ENCODE peak calls at places on chromosomes 3 and 15, in four cellular contexts. L is K562, Q is heart left ventricle, S is neural crest cell. N is an unnamed sample.

GRCh38 chr15:96353378-96353930 is 23.0 kb downstream of the NR2F2 start:
- DNase-seq in L (no peak), Q (no peak), S (no peak), N (no peak)

GRCh38 chr3:107578523-107578922 is 55.8 kb downstream of the BBX start:
- DNase-seq in L (no peak), Q (no peak), S (no peak), N (no peak)

GRCh38 chr3:15405448-15406050 is 21.8 kb downstream of the METTL6 start:
- DNase-seq in L (peak), Q (no peak), S (no peak), N (no peak)

GRCh38 chr15:80699981-80700380 is 4.9 kb downstream of the ABHD17C start:
- DNase-seq in L (no peak), Q (no peak), S (no peak), N (no peak)

GRCh38 chr15:101288905-101289513 is 6.0 kb downstream of the SNRPA1 start:
- DNase-seq in L (no peak), Q (no peak), S (no peak), N (no peak)

GRCh38 chr15:90002428-90002844 is 1.3 kb downstream of the ZNF710 start:
- DNase-seq in L (no peak), Q (peak), S (no peak), N (peak)

GRCh38 chr15:96330064-96330449 is 443 bp upstream of the NR2F2 start:
- DNase-seq in L (no peak), Q (peak), S (peak), N (no peak)

GRCh38 chr15:77527164-77527778 is 105.4 kb downstream of the LINGO1 start:
- DNase-seq in L (peak), Q (peak), S (peak), N (no peak)

GRCh38 chr15:36899696-36900095 is 200.7 kb downstream of the MEIS2 start:
- DNase-seq in L (no peak), Q (no peak), S (no peak), N (no peak)

GRCh38 chr3:157618075-157618760 is 115.0 kb upstream of the VEPH1 start:
- DNase-seq in L (peak), Q (no peak), S (no peak), N (no peak)

GRCh38 chr3:154122912-154123559 is 1.8 kb downstream of the ARHGEF26 start:
- DNase-seq in L (no peak), Q (no peak), S (no peak), N (no peak)

GRCh38 chr3:123134671-123135070 is 67.1 kb upstream of the SEC22A start:
- DNase-seq in L (no peak), Q (no peak), S (no peak), N (no peak)

GRCh38 chr3:126194713-126195305 is 14.4 kb upstream of the ALDH1L1 start:
- DNase-seq in L (no peak), Q (no peak), S (no peak), N (no peak)

GRCh38 chr3:119427669-119428068 is 35.7 kb downstream of the TMEM39A start:
- DNase-seq in L (no peak), Q (no peak), S (no peak), N (no peak)

DNA sequence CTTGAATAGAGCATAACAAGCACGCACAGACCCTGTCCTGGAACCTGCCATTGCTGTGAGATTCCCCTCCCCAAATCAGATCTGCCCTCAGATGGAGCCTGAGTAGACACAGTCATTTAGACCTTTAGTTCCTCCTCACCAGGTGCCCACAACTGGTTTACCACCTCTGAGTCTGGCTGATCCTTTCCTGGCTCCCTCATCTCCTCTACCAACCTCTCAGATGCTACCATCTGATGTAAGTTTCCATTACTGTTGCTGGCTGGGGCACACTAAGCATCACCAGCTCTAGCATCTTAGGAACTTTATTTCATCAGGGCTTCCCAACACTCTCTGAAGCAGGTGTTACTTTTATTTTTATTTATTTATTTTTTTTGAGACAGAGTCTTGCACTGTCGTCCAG is 288.3 kb downstream of the TLE3 start:
- DNase-seq in L (no peak), Q (no peak), S (no peak), N (peak)
- TF ChIP-seq CTCF in L (no peak), Q (no peak), S (no peak), N (no peak)

DNA sequence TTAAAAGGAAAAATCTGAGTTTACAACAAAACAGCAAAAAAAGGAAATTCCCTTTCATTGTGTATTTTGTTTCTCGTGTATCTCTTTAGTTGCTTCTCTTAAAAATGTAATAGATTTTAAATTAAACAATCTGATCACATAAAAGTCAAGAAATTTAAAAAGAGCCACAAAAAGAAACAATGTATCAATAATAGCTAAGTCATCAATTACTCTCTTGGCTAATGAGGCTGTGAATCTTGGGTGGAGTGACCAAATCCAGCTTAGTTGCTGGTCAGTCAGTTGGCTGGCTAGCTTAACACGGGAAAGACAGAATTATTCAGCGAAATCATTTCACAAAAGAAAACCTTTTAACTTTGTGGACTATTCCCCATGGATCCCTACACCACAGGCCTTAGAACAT is 3.2 kb downstream of the SFMBT1 start:
- DNase-seq in L (no peak), Q (no peak), S (no peak), N (no peak)
- TF ChIP-seq CTCF in L (no peak), Q (no peak), S (no peak), N (no peak)

DNA sequence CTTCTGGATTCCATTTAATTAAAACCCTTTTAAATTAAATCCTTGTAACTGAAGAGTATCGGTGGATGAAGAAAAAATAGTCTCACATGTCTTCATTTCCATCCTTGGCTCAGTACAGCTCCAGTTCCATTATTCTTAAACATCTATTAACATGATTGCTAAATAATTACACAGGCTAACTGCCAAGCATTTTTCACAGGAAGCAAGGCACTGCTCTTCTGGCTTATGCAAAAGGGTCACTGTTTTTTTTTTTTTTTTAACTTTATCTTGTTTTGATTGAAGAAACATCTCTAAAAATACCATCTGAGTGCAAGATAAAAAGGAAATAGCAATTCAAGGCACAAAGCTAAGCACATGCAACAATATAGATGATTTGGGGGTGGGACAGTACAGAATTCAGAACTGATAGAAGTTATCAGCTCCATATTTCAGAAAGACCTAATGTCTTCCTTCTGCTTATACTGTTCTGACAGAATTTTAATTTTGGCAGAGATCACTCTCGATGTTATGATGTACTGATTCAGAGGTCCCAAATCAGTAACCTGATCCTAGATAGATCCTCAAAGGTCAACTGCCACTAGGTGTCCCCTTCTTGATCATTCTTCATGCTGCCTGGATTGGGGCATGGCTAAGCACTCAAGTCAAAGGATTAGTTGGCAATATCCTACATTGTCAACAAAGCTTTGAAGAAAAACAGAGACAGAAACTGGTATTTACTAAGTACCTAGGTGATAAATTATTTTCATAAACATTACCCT is 57.8 kb upstream of the ACTC1 start:
- DNase-seq in L (no peak), Q (no peak), S (no peak), N (no peak)
- TF ChIP-seq CTCF in L (no peak), Q (no peak), S (no peak), N (no peak)

GRCh38 chr3:188663839-188664238 is 507.9 kb upstream of the TPRG1 start:
- DNase-seq in L (no peak), Q (no peak), S (no peak), N (no peak)

GRCh38 chr3:188661801-188662200 is 507.8 kb downstream of the LPP start:
- DNase-seq in L (no peak), Q (no peak), S (no peak), N (no peak)

GRCh38 chr3:188659444-188660100 is 505.6 kb downstream of the LPP start:
- DNase-seq in L (no peak), Q (no peak), S (no peak), N (no peak)

GRCh38 chr3:188662214-188662613 is 508.3 kb downstream of the LPP start:
- DNase-seq in L (no peak), Q (no peak), S (no peak), N (no peak)

DNA sequence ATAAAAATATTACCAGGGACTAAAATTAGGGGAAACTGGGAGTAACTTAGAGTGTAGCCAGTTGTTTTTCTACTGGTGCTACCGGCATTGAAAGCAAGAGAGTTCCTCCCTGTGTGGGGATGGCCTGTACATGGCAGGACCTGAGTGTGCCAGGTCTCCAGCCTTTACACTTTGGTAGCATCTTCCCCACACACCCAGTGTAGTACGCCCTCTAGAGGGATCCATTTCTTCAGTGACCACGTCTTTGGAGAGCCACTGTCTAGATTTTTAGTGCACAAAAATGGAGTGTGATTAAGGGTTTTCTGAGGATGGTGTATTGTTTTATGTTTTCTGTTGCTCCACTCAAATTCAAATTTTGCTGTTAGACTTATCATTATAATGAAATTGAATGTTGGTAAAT is 507.0 kb upstream of the TPRG1 start:
- DNase-seq in L (no peak), Q (no peak), S (no peak), N (no peak)
- TF ChIP-seq CTCF in L (no peak), Q (peak), S (peak), N (no peak)

DNA sequence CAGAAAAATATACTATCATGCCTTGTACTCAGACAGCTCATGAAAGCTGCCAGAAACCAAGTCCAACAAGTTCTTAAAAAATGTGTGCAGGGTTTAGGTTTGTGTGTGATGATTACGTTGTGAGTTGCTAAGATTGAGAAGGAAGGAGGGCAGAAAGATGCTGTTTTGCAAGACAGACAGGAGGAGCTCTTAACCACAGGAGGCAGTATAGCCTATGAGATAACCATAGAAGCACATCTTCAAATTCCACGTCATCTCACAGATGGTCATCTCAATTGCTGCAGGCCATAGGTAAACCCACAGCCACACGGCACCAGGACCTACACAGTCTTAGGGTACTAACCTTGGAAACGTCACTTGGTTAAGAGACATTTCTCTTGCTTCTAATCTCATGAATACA is 192.0 kb downstream of the STT3B start:
- DNase-seq in L (no peak), Q (no peak), S (no peak), N (no peak)
- TF ChIP-seq CTCF in L (peak), Q (peak), S (peak), N (no peak)

GRCh38 chr15:31768055-31768454 is 262.3 kb upstream of the CHRNA7 start:
- DNase-seq in L (no peak), Q (no peak), S (no peak), N (no peak)
- TF ChIP-seq CTCF in L (no peak), Q (no peak), S (no peak), N (no peak)